ENCODE peak calls at places on chromosomes 6 and 20, in seven cellular contexts. L, C, A, R, F, Z and N are unnamed samples.

GRCh38 chr20:6055161-6055783 is 1.4 kb upstream of the LRRN4 start:
- DNase-seq in L (no peak), C (no peak), A (no peak), R (peak), F (no peak), Z (no peak), N (no peak)

GRCh38 chr20:57053067-57053466 is 213.4 kb downstream of the BMP7 start:
- DNase-seq in L (no peak), C (no peak), A (no peak), R (no peak), F (no peak), Z (no peak), N (no peak)

GRCh38 chr6:166365221-166365620 is 17.5 kb downstream of the MPC1 start:
- DNase-seq in L (peak), C (no peak), A (no peak), R (no peak), F (peak), Z (no peak), N (no peak)

GRCh38 chr6:2885967-2886731 is 17.0 kb downstream of the SERPINB9 start:
- DNase-seq in L (no peak), C (no peak), A (no peak), R (no peak), F (no peak), Z (no peak), N (no peak)

GRCh38 chr20:56957737-56958553 is 308.5 kb downstream of the BMP7 start:
- DNase-seq in L (no peak), C (no peak), A (no peak), R (peak), F (no peak), Z (no peak), N (no peak)

GRCh38 chr6:150880336-150880735 is 14.8 kb downstream of the MTHFD1L start:
- DNase-seq in L (no peak), C (no peak), A (no peak), R (no peak), F (no peak), Z (no peak), N (no peak)

GRCh38 chr6:140729521-140729920 is 1355.1 kb upstream of the CITED2 start:
- DNase-seq in L (no peak), C (no peak), A (no peak), R (no peak), F (no peak), Z (no peak), N (no peak)

GRCh38 chr6:157669747-157670216 is 153.3 kb upstream of the SNX9 start:
- DNase-seq in L (no peak), C (peak), A (no peak), R (peak), F (peak), Z (peak), N (peak)

GRCh38 chr20:13700761-13701160 is 62.0 kb upstream of the TASP1 start:
- DNase-seq in L (no peak), C (no peak), A (no peak), R (no peak), F (no peak), Z (no peak), N (no peak)

GRCh38 chr6:168739381-168739780 is 298.4 kb downstream of the SMOC2 start:
- DNase-seq in L (no peak), C (no peak), A (no peak), R (no peak), F (no peak), Z (no peak), N (no peak)

GRCh38 chr6:92052513-92052912 is 1366.8 kb downstream of the EPHA7 start:
- DNase-seq in L (no peak), C (no peak), A (no peak), R (no peak), F (no peak), Z (no peak), N (no peak)

GRCh38 chr6:55886185-55886836 is 10.9 kb upstream of the BMP5 start:
- DNase-seq in L (peak), C (no peak), A (no peak), R (peak), F (no peak), Z (no peak), N (no peak)

GRCh38 chr6:96509281-96509680 is 12.3 kb upstream of the UFL1 start:
- DNase-seq in L (no peak), C (no peak), A (no peak), R (no peak), F (no peak), Z (no peak), N (no peak)

GRCh38 chr6:152595507-152595906 is 41.7 kb downstream of the SYNE1 start:
- DNase-seq in L (no peak), C (no peak), A (no peak), R (peak), F (no peak), Z (no peak), N (no peak)

GRCh38 chr6:1542335-1542734 is 67.4 kb upstream of the FOXC1 start:
- DNase-seq in L (no peak), C (no peak), A (no peak), R (no peak), F (no peak), Z (no peak), N (no peak)

GRCh38 chr6:148657053-148657452 is 89.8 kb upstream of the UST start:
- DNase-seq in L (no peak), C (no peak), A (no peak), R (no peak), F (no peak), Z (peak), N (no peak)

GRCh38 chr6:13290335-13290734 is 38.0 kb downstream of the TBC1D7 start:
- DNase-seq in L (no peak), C (no peak), A (no peak), R (no peak), F (no peak), Z (no peak), N (no peak)

GRCh38 chr20:50191065-50191565 is 485 bp downstream of the CEBPB start:
- DNase-seq in L (peak), C (peak), A (no peak), R (no peak), F (peak), Z (peak), N (no peak)

GRCh38 chr6:46191961-46192360 is 21.2 kb upstream of the ENPP5 start:
- DNase-seq in L (no peak), C (no peak), A (no peak), R (no peak), F (no peak), Z (no peak), N (no peak)
- H3K27ac ChIP-seq in L (no peak), C (no peak), A (no peak), R (no peak), F (no peak), Z (no peak), N (no peak)

GRCh38 chr6:108166664-108167448 is 1.0 kb downstream of the NR2E1 start:
- DNase-seq in L (no peak), C (no peak), A (peak), R (no peak), F (no peak), Z (no peak), N (no peak)
- H3K4me3 ChIP-seq in L (no peak), C (peak), A (no peak), R (no peak), F (no peak), Z (peak), N (peak)

DNA sequence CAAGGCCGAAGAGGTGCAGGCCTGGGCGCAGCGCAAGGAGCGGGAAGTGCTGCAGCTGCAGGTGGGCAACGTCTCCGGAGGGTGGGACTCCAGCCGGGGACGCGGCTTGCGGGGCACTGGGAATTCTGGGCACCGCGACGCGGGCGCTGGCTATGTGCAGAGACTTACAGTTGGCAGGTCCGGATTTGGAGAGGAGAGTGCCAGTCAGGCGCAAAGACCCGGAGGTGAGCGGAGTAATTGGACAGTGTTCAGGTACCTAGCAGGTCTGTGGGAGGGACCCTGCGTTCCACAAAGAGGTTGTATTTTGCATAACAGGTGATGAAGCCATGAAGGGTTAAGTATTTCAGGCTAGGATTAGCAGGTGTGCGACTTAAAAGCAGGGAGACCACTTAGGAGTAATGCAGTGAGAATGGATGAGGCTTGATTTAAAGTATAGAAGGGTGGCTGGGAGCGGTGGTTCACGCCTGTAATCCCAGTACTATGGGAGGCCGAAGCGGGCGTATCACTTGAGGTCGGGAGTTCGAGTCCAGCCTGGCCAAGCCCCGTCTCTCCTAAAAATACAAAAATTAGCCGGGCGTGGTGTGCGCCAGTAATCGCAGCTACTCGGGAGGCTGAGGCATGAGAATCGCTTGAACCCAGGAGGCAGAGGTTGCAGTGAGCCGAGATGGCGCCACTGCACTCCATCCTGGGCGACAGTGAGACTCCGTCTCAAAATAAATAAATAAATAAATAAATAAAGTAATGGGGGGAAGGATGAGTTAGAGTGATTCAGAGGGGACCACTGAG is 1.0 kb downstream of the MRPS26 start:
- DNase-seq in L (no peak), C (peak), A (peak), R (no peak), F (peak), Z (no peak), N (peak)
- TF ChIP-seq CTCF in L (no peak), C (no peak), A (no peak), R (no peak), F (no peak), Z (no peak), N (no peak)

GRCh38 chr6:70667256-70667710 is 400 bp upstream of the SMAP1 start:
- DNase-seq in L (no peak), C (no peak), A (no peak), R (no peak), F (no peak), Z (no peak), N (no peak)

GRCh38 chr6:70669133-70669532 is 1.4 kb downstream of the SMAP1 start:
- DNase-seq in L (no peak), C (no peak), A (no peak), R (no peak), F (no peak), Z (no peak), N (no peak)

GRCh38 chr6:70668499-70668812 is 773 bp downstream of the SMAP1 start:
- DNase-seq in L (no peak), C (no peak), A (no peak), R (peak), F (no peak), Z (no peak), N (no peak)

GRCh38 chr6:70667711-70668498 is at the start of gene SMAP1:
- DNase-seq in L (peak), C (peak), A (peak), R (peak), F (peak), Z (peak), N (peak)

GRCh38 chr6:70666726-70667125 is 957 bp upstream of the SMAP1 start:
- DNase-seq in L (no peak), C (no peak), A (no peak), R (no peak), F (no peak), Z (no peak), N (no peak)
- H3K27ac ChIP-seq in L (no peak), C (peak), A (peak), R (no peak), F (peak), Z (peak), N (no peak)

GRCh38 chr20:42260216-42260615 is 642.0 kb upstream of the CHD6 start:
- DNase-seq in L (no peak), C (no peak), A (no peak), R (no peak), F (no peak), Z (no peak), N (no peak)
- H3K4me3 ChIP-seq in L (no peak), C (no peak), A (no peak), R (no peak), F (no peak), Z (no peak), N (no peak)

DNA sequence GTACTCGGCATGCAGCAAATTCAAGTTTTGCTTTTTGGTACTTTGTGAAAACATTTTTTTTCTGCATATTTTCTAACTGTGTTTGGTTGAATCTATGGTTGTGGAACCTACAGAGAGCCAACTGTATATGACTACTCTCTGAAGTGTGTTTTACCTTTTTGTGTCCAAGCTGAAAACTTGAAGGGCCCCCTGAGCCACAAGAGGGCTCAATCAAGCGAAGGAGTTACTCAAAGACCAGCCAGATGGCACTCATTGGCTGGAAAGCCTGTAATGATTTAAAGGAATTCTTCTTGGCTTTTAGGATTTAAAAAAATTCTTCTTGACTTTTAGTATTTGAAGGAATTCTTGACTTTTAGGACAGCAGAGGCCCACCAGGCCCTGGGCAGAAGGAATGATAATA is 27.0 kb upstream of the ECI2 start:
- DNase-seq in L (no peak), C (no peak), A (no peak), R (no peak), F (no peak), Z (no peak), N (no peak)
- TF ChIP-seq CTCF in L (no peak), C (no peak), A (no peak), R (peak), F (peak), Z (no peak), N (no peak)